ENCODE peak calls at places on chromosomes 11 and 22, in four cellular contexts. X is H9, H is mesendoderm, C is IMR-90. E is an unnamed sample.

GRCh38 chr11:87235366-87235765 is 197.6 kb downstream of the TMEM135 start:
- DNase-seq in C (no peak), X (no peak), H (no peak), E (no peak)

GRCh38 chr11:59187587-59187986 is 15.7 kb downstream of the DTX4 start:
- DNase-seq in C (peak; percentile 54), H (no peak), X (no peak), E (no peak)

GRCh38 chr22:30206964-30207363 is 39.6 kb downstream of the LIF start:
- DNase-seq in X (peak; percentile 55), H (peak; percentile 88), C (peak; percentile 99), E (peak; percentile 51)

GRCh38 chr22:24474221-24474620 is 20.9 kb upstream of the UPB1 start:
- DNase-seq in X (no peak), H (peak; percentile 87), C (peak; percentile 92), E (no peak)

GRCh38 chr22:45192701-45193187 is 29.0 kb downstream of the NUP50 start:
- DNase-seq in H (peak; percentile 66), C (no peak), X (peak; percentile 69), E (no peak)

GRCh38 chr11:2774173-2775082 is 74.6 kb upstream of the KCNQ1OT1 start:
- DNase-seq in C (no peak), H (no peak), X (no peak), E (no peak)

GRCh38 chr11:35944503-35945136 is 758 bp downstream of the LDLRAD3 start:
- DNase-seq in C (no peak), H (no peak), X (no peak), E (no peak)

GRCh38 chr11:79466411-79466810 is 25.6 kb upstream of the TENM4 start:
- DNase-seq in H (no peak), X (no peak), C (peak; percentile 81), E (no peak)

GRCh38 chr11:118910309-118911112 is 15.2 kb downstream of the BCL9L start:
- DNase-seq in H (peak; percentile 96), C (peak; percentile 92), X (peak; percentile 94), E (no peak)

GRCh38 chr11:132490976-132491375 is 1041.3 kb downstream of the OPCML start:
- DNase-seq in C (no peak), H (no peak), X (no peak), E (no peak)

GRCh38 chr11:19910931-19911330 is 198.3 kb downstream of the NAV2 start:
- DNase-seq in X (no peak), C (no peak), H (no peak), E (no peak)

GRCh38 chr22:31952459-31952858 is 8.1 kb downstream of the YWHAH start:
- DNase-seq in X (no peak), C (peak; percentile 93), H (no peak), E (no peak)

GRCh38 chr11:127640822-127641485 is 640.4 kb upstream of the KIRREL3 start:
- DNase-seq in C (peak; percentile 57), X (no peak), H (no peak), E (no peak)

GRCh38 chr11:26204110-26204509 is 127.8 kb upstream of the ANO3 start:
- DNase-seq in H (no peak), C (no peak), X (no peak), E (no peak)

GRCh38 chr22:30876925-30877553 is 91.5 kb downstream of the MORC2 start:
- DNase-seq in X (no peak), H (no peak), C (peak; percentile 52), E (no peak)

GRCh38 chr22:18044548-18045271 is 20.3 kb upstream of the MICAL3 start:
- DNase-seq in X (no peak), H (no peak), C (peak; percentile 63), E (no peak)

GRCh38 chr22:27994481-27995331 is 75.7 kb upstream of the PITPNB start:
- DNase-seq in X (no peak), C (no peak), H (no peak), E (no peak)

GRCh38 chr11:72039108-72039850 is 40.6 kb downstream of the IL18BP start:
- DNase-seq in H (no peak), C (peak; percentile 60), X (no peak), E (no peak)

GRCh38 chr11:68825603-68826002 is 16.1 kb downstream of the CPT1A start:
- DNase-seq in H (peak; percentile 55), X (peak; percentile 70), C (no peak), E (no peak)

GRCh38 chr11:114080219-114080618 is 20.7 kb downstream of the ZBTB16 start:
- DNase-seq in C (no peak), H (no peak), X (no peak), E (no peak)

GRCh38 chr22:42269407-42270177 is 861 bp downstream of the TCF20 start:
- DNase-seq in C (no peak), X (peak; percentile 80), H (peak; percentile 83), E (no peak)

GRCh38 chr11:71998649-71999310 is at the start of gene IL18BP:
- DNase-seq in H (no peak), C (no peak), X (no peak), E (no peak)

GRCh38 chr22:39212721-39213376 is 31.9 kb downstream of the PDGFB start:
- DNase-seq in H (peak; percentile 85), X (peak; percentile 73), C (no peak), E (no peak)

GRCh38 chr11:68658661-68659060 is 25.7 kb upstream of the GAL start:
- DNase-seq in C (peak; percentile 31), X (no peak), H (no peak), E (no peak)

GRCh38 chr11:45285931-45286632 is at the start of gene SYT13:
- DNase-seq in C (no peak), H (peak; percentile 80), X (peak; percentile 92), E (peak; percentile 54)

GRCh38 chr11:35045219-35045819 is 93.7 kb upstream of the CD44 start:
- DNase-seq in X (no peak), C (no peak), H (no peak), E (no peak)

GRCh38 chr11:34601085-34601444 is 19.8 kb upstream of the EHF start:
- DNase-seq in X (no peak), H (peak; percentile 34), C (peak; percentile 61), E (no peak)

GRCh38 chr11:79382301-79382700 is 58.5 kb downstream of the TENM4 start:
- DNase-seq in H (no peak), C (no peak), X (no peak), E (no peak)

GRCh38 chr22:48745842-48746788 is 1081.6 kb downstream of the BRD1 start:
- DNase-seq in X (peak; percentile 27), C (no peak), H (no peak), E (no peak)

GRCh38 chr11:23192256-23192655 is 332.0 kb upstream of the CCDC179 start:
- DNase-seq in X (no peak), H (no peak), C (peak; percentile 48), E (no peak)
- H3K4ac ChIP-seq in X (no peak overlapping the region), H (no peak overlapping the region), C (no peak overlapping the region), E (no peak overlapping the region)

GRCh38 chr11:96303980-96304379 is 39.0 kb downstream of the MAML2 start:
- DNase-seq in C (no peak), X (no peak), H (no peak), E (no peak)
- H3K4ac ChIP-seq in C (peak overlapping the region; percentile 37), X (no peak overlapping the region), H (no peak overlapping the region), E (no peak overlapping the region)

DNA sequence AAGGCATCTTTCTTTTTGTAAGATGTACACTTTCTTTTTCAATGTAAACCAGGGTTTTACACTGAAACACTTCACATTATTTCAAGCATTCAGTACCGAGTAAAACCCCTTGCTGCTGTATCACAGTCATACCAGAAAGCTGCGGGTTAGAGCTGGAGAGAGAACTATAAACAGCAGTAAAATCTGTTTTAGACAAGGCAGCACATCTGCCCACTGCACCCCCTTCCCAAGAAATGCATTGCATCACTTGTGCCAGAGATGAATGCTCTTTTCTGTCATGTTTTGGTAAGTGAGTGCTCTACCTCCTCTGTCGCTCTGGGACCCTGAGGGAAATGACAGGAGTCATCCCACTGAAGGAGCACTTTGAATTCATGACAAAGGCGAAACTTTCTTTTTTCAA is 107.3 kb downstream of the MAML2 start:
- DNase-seq in X (no peak), H (no peak), C (peak; percentile 73), E (no peak)
- H3K4ac ChIP-seq in X (no peak overlapping the region), H (peak overlapping the region; percentile 16), C (peak overlapping the region; percentile 79), E (no peak overlapping the region)

GRCh38 chr11:952406-953385 is 27.0 kb downstream of the AP2A2 start:
- DNase-seq in X (no peak), H (peak; percentile 62), C (peak; percentile 67), E (no peak)
- H3K4ac ChIP-seq in X (no peak overlapping the region), H (no peak overlapping the region), C (no peak overlapping the region), E (no peak overlapping the region)

E was measured in neuronal stem cell.